ENCODE peak calls at places on chromosomes 11 and 22, in ten cellular contexts. C is fibroblast of the aortic adventitia, U is GM06990, A is pancreas, V is ascending aorta, Y is endodermal cell, T is BJ, S is choroid plexus epithelial cell, B is lower lobe of right lung, M is spleen. J is an unnamed sample.

GRCh38 chr22:39087881-39088687 is 9.0 kb upstream of the APOBEC3H start:
- DNase-seq in C (no peak), U (no peak), A (peak; percentile 15), V (no peak), Y (peak; percentile 84), T (no peak), S (no peak), B (no peak), M (peak; percentile 68), J (no peak)

GRCh38 chr22:27413702-27414101 is 387.9 kb downstream of the MN1 start:
- DNase-seq in C (no peak), U (no peak), A (no peak), V (no peak), Y (no peak), T (no peak), S (no peak), B (no peak), M (no peak), J (no peak)

GRCh38 chr11:107969219-107969618 is 39.5 kb upstream of the CUL5 start:
- DNase-seq in C (no peak), U (no peak), A (no peak), V (no peak), Y (no peak), T (no peak), S (peak; percentile 12), B (no peak), M (no peak), J (no peak)

GRCh38 chr11:35272391-35272821 is 133.4 kb downstream of the CD44 start:
- DNase-seq in C (no peak), U (peak; percentile 64), A (no peak), V (no peak), Y (no peak), T (no peak), S (no peak), B (no peak), M (no peak), J (no peak)

GRCh38 chr22:41939981-41940852 is 6.7 kb downstream of the CENPM start:
- DNase-seq in C (no peak), U (peak; percentile 84), A (no peak), V (peak; percentile 78), Y (peak; percentile 47), T (no peak), S (no peak), B (peak; percentile 66), M (peak; percentile 95), J (no peak)

GRCh38 chr11:70398834-70399680 is 728 bp downstream of the CTTN start:
- DNase-seq in C (no peak), U (peak; percentile 54), A (peak; percentile 16), V (no peak), Y (peak; percentile 69), T (no peak), S (no peak), B (no peak), M (peak; percentile 81), J (no peak)

GRCh38 chr11:109247071-109247470 is 174.9 kb upstream of the C11orf87 start:
- DNase-seq in C (peak; percentile 40), U (no peak), A (no peak), V (no peak), Y (no peak), T (no peak), S (peak; percentile 10), B (no peak), M (no peak), J (peak; percentile 16)

GRCh38 chr11:11461473-11461872 is 108.4 kb upstream of the CSNK2A3 start:
- DNase-seq in C (no peak), U (no peak), A (no peak), V (no peak), Y (no peak), T (no peak), S (no peak), B (no peak), M (no peak), J (no peak)

GRCh38 chr11:128226106-128226716 is 361.1 kb downstream of the ETS1 start:
- DNase-seq in C (no peak), U (no peak), A (no peak), V (no peak), Y (peak; percentile 71), T (no peak), S (no peak), B (no peak), M (no peak), J (no peak)

DNA sequence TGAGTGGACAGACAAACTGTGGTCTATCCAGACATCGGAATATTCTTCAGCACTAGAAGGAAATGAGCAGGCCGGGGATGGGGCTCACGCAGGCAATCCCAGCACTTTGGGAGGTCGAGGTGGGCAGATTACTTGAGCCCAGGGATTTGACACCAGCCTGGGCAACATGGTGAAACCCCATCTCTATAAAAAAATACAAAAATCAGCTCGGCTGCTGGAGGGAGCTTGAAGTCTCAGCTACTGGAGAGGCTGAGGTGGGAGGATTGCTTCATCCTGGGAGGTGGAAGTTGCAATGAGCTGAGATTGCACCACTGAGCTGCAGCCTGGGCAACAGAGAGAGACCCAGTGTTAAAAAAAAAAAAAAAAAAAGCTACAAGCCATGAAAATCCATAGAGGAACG is 8.0 kb upstream of the CTSD start:
- DNase-seq in C (peak; percentile 69), U (no peak), A (no peak), V (peak; percentile 75), Y (peak; percentile 38), T (peak; percentile 11), S (peak; percentile 92), B (peak; percentile 70), M (peak; percentile 79), J (no peak)
- H3K4me3 ChIP-seq in C (no peak overlapping the region), U (no peak overlapping the region), A (no peak overlapping the region), V (no peak overlapping the region), Y (no peak overlapping the region), T (no peak overlapping the region), S (no peak overlapping the region), B (no peak overlapping the region), M (peak overlapping the region; percentile 4), J (no peak overlapping the region)

DNA sequence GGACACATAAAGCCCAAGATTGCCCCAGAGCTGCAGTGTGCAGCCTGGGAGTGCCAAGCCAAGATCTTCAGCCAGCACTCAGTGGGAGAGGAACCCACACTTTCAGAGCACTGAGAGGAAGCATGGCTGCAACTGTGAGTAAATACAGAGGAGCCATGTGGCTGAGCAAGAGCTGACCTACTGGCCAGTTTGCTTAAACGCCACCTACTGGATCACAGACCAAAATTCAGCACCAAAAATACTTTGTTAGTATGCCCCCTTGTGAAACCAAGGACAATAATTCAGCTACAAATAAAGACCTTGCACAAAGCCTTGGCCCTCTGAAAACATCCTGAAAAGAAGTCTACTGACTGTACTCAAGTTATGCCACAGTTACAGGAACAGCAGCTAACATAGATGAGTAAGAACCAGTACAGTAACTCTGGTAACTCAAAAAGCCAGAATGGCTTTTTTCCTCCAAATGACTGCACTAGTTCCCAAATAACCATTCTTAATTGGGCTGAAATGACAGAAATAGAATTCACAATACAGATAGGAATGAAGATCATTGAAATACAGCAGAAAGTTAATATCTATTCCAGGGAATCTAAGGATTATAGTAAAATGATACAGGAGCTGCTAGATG is 10.1 kb upstream of the OR4A15 start:
- DNase-seq in C (no peak), U (no peak), A (no peak), V (no peak), Y (no peak), T (no peak), S (no peak), B (no peak), M (no peak), J (no peak)
- TF ChIP-seq CTCF in C (no peak), U (peak; percentile 19), A (no peak), V (no peak), Y (peak; percentile 17), T (no peak), S (no peak), B (no peak), M (no peak), J (no peak)

GRCh38 chr11:67482736-67483497 is at the start of gene AIP:
- DNase-seq in C (peak; percentile 98), U (peak; percentile 96), A (peak; percentile 98), V (peak; percentile 99), Y (peak; percentile 99), T (peak; percentile 86), S (peak; percentile 99), B (peak; percentile 97), M (peak; percentile 98), J (peak; percentile 98)
- H3K4me3 ChIP-seq in C (peak within 1 kb of the TSS; percentile 80), U (peak within 1 kb of the TSS; percentile 63), A (peak within 1 kb of the TSS; percentile 62), V (peak within 1 kb of the TSS; percentile 53), Y (peak within 1 kb of the TSS; percentile 85), T (peak within 1 kb of the TSS; percentile 70), S (peak within 1 kb of the TSS; percentile 73), B (peak within 1 kb of the TSS; percentile 65), M (peak within 1 kb of the TSS; percentile 49), J (peak within 1 kb of the TSS; percentile 45)

GRCh38 chr11:62912268-62912667 is 8.9 kb downstream of the CHRM1 start:
- DNase-seq in C (no peak), U (no peak), A (no peak), V (no peak), Y (no peak), T (no peak), S (no peak), B (no peak), M (no peak), J (no peak)

GRCh38 chr11:62908468-62909072 is 12.6 kb downstream of the CHRM1 start:
- DNase-seq in C (no peak), U (no peak), A (peak; percentile 34), V (no peak), Y (no peak), T (no peak), S (no peak), B (peak; percentile 69), M (no peak), J (no peak)

GRCh38 chr11:62911137-62912130 is 9.7 kb downstream of the CHRM1 start:
- DNase-seq in C (no peak), U (no peak), A (no peak), V (no peak), Y (no peak), T (no peak), S (no peak), B (no peak), M (no peak), J (no peak)

GRCh38 chr11:62909107-62909894 is 11.9 kb downstream of the CHRM1 start:
- DNase-seq in C (peak; percentile 63), U (no peak), A (peak; percentile 90), V (peak; percentile 72), Y (peak; percentile 98), T (no peak), S (peak; percentile 85), B (peak; percentile 82), M (no peak), J (peak; percentile 75)

GRCh38 chr11:62910141-62910882 is 10.9 kb downstream of the CHRM1 start:
- DNase-seq in C (no peak), U (no peak), A (no peak), V (no peak), Y (no peak), T (no peak), S (no peak), B (no peak), M (no peak), J (no peak)
- TF ChIP-seq CTCF in C (no peak), U (no peak), A (no peak), V (no peak), Y (no peak), T (no peak), S (no peak), B (no peak), M (no peak), J (no peak)

GRCh38 chr11:130465259-130465658 is 16.8 kb downstream of the ADAMTS15 start:
- DNase-seq in C (no peak), U (no peak), A (no peak), V (no peak), Y (no peak), T (no peak), S (peak; percentile 91), B (no peak), M (no peak), J (peak; percentile 74)
- H3K4me3 ChIP-seq in C (no peak overlapping the region), U (no peak overlapping the region), A (no peak overlapping the region), V (no peak overlapping the region), Y (no peak overlapping the region), T (no peak overlapping the region), S (no peak overlapping the region), B (no peak overlapping the region), M (no peak overlapping the region), J (no peak overlapping the region)